ENCODE peak calls at places on chromosome 10, in four cellular contexts. J, D, T and R are unnamed samples.

GRCh38 chr10:128180843-128181242 is 54.6 kb upstream of the MKI67 start:
- DNase-seq in J (no peak), D (peak), T (no peak), R (peak)

GRCh38 chr10:95290446-95290800 is 380 bp downstream of the PDLIM1 start:
- DNase-seq in J (no peak), D (no peak), T (peak), R (no peak)

GRCh38 chr10:87590705-87591588 is 68.7 kb upstream of the PAPSS2 start:
- DNase-seq in J (no peak), T (no peak), D (no peak), R (no peak)

GRCh38 chr10:1404236-1404952 is 332.9 kb downstream of the ADARB2 start:
- DNase-seq in T (no peak), J (no peak), D (no peak), R (no peak)

GRCh38 chr10:124001391-124002260 is 91.8 kb downstream of the CHST15 start:
- DNase-seq in D (no peak), J (peak), T (no peak), R (no peak)

GRCh38 chr10:95742529-95742884 is 13.5 kb upstream of the ENTPD1 start:
- DNase-seq in T (no peak), J (no peak), D (no peak), R (no peak)

GRCh38 chr10:30103595-30104310 is 44.4 kb upstream of the JCAD start:
- DNase-seq in J (no peak), T (no peak), D (no peak), R (no peak)

GRCh38 chr10:13483073-13483472 is 45.7 kb downstream of the BEND7 start:
- DNase-seq in D (no peak), T (no peak), J (no peak), R (no peak)

GRCh38 chr10:32205666-32206065 is 141.3 kb downstream of the EPC1 start:
- DNase-seq in J (no peak), T (peak), D (no peak), R (no peak)

GRCh38 chr10:51718804-51719291 is 19.5 kb upstream of the CSTF2T start:
- DNase-seq in D (no peak), J (no peak), T (peak), R (no peak)

GRCh38 chr10:3122486-3123205 is 49.9 kb downstream of the PITRM1 start:
- DNase-seq in D (no peak), J (no peak), T (peak), R (no peak)

GRCh38 chr10:125096371-125096770 is 64.0 kb downstream of the CTBP2 start:
- DNase-seq in J (no peak), D (no peak), T (no peak), R (no peak)

GRCh38 chr10:87930929-87931835 is 67.8 kb downstream of the PTEN start:
- DNase-seq in J (no peak), T (no peak), D (no peak), R (no peak)

GRCh38 chr10:25899304-25899703 is 34.7 kb upstream of the MYO3A start:
- DNase-seq in D (no peak), T (no peak), J (no peak), R (no peak)

GRCh38 chr10:24208661-24209420 is at the start of gene KIAA1217:
- DNase-seq in T (peak), D (no peak), J (peak), R (no peak)

GRCh38 chr10:109062371-109062770 is 860.9 kb downstream of the XPNPEP1 start:
- DNase-seq in D (no peak), T (peak), J (no peak), R (no peak)

GRCh38 chr10:123102673-123103072 is 33.1 kb upstream of the HMX3 start:
- DNase-seq in T (no peak), D (no peak), J (no peak), R (no peak)

GRCh38 chr10:14381475-14381874 is 50.8 kb upstream of the FRMD4A start:
- DNase-seq in D (no peak), J (no peak), T (no peak), R (no peak)